ENCODE peak calls at places on chromosomes 6 and 20, in seven cellular contexts. B, G, R, Z, F, Q and W are unnamed samples.

GRCh38 chr6:14339172-14339571 is 221.6 kb downstream of the CD83 start:
- DNase-seq in B (no peak), G (no peak), R (no peak), Z (no peak), F (no peak), Q (no peak), W (no peak)

GRCh38 chr6:54992789-54993188 is 146.2 kb downstream of the FAM83B start:
- DNase-seq in B (peak; percentile 7), G (peak; percentile 4), R (no peak), Z (peak; percentile 4), F (no peak), Q (no peak), W (no peak)

GRCh38 chr6:37320649-37321048 is 33.1 kb upstream of the RNF8 start:
- DNase-seq in B (no peak), G (no peak), R (no peak), Z (no peak), F (no peak), Q (no peak), W (no peak)

GRCh38 chr6:158205220-158205944 is 37.2 kb downstream of the GTF2H5 start:
- DNase-seq in B (no peak), G (no peak), R (no peak), Z (no peak), F (no peak), Q (no peak), W (no peak)

GRCh38 chr6:143775326-143775725 is 67.8 kb upstream of the LTV1 start:
- DNase-seq in B (no peak), G (no peak), R (no peak), Z (no peak), F (no peak), Q (no peak), W (no peak)

GRCh38 chr6:44126320-44127149 is 717 bp downstream of the MRPL14 start:
- DNase-seq in B (peak; percentile 77), G (peak; percentile 82), R (peak; percentile 43), Z (peak; percentile 22), F (no peak), Q (peak; percentile 11), W (no peak)

GRCh38 chr6:70686548-70687133 is 19.0 kb downstream of the SMAP1 start:
- DNase-seq in B (peak; percentile 58), G (peak; percentile 56), R (no peak), Z (peak; percentile 27), F (no peak), Q (no peak), W (no peak)

GRCh38 chr20:46099491-46100287 is 9.9 kb upstream of the NCOA5 start:
- DNase-seq in B (no peak), G (no peak), R (no peak), Z (no peak), F (no peak), Q (no peak), W (no peak)

GRCh38 chr6:148954934-148955915 is 208.4 kb downstream of the UST start:
- DNase-seq in B (peak; percentile 44), G (peak; percentile 63), R (no peak), Z (no peak), F (no peak), Q (no peak), W (no peak)

GRCh38 chr6:107866606-107867301 is 42.6 kb upstream of the SCML4 start:
- DNase-seq in B (peak; percentile 53), G (peak; percentile 34), R (no peak), Z (peak; percentile 18), F (no peak), Q (no peak), W (no peak)